ENCODE peak calls at places on chromosomes 2 and 18, in eight cellular contexts. Z is HCT116, N is GM23338, A is HL-60, H is transverse colon, V is stomach, T is sigmoid colon, D is spleen. J is an unnamed sample.

GRCh38 chr18:58639751-58640427 is 11.0 kb upstream of the ALPK2 start:
- DNase-seq in Z (no peak), N (peak; percentile 68), A (no peak), H (no peak), V (no peak), T (no peak), D (no peak), J (no peak)

GRCh38 chr2:48483506-48483905 is 46.4 kb upstream of the STON1 start:
- DNase-seq in Z (no peak), N (no peak), A (no peak), H (no peak), V (no peak), T (peak; percentile 83), D (no peak), J (no peak)

GRCh38 chr2:144370937-144371584 is 148.9 kb downstream of the ZEB2 start:
- DNase-seq in Z (no peak), N (no peak), A (no peak), H (no peak), V (no peak), T (no peak), D (no peak), J (no peak)

GRCh38 chr2:147223119-147223518 is 621.7 kb upstream of the ACVR2A start:
- DNase-seq in Z (no peak), N (no peak), A (no peak), H (no peak), V (no peak), T (no peak), D (no peak), J (no peak)

GRCh38 chr18:78774741-78775141 is 204.9 kb upstream of the SALL3 start:
- DNase-seq in Z (no peak), N (no peak), A (no peak), H (no peak), V (peak; percentile 22), T (no peak), D (no peak), J (no peak)

GRCh38 chr18:37272841-37273240 is 292.8 kb downstream of the CELF4 start:
- DNase-seq in Z (no peak), N (no peak), A (no peak), H (no peak), V (no peak), T (no peak), D (no peak), J (no peak)

GRCh38 chr2:223222397-223222796 is 170.4 kb downstream of the KCNE4 start:
- DNase-seq in Z (no peak), N (no peak), A (no peak), H (no peak), V (no peak), T (no peak), D (no peak), J (no peak)

GRCh38 chr2:38376346-38376682 is 759 bp downstream of the ATL2 start:
- DNase-seq in Z (peak; percentile 53), N (no peak), A (peak; percentile 72), H (peak; percentile 63), V (peak; percentile 49), T (no peak), D (no peak), J (peak; percentile 43)

GRCh38 chr2:45804990-45805755 is 153.7 kb downstream of the PRKCE start:
- DNase-seq in Z (no peak), N (no peak), A (no peak), H (no peak), V (no peak), T (peak; percentile 9), D (no peak), J (no peak)

GRCh38 chr2:146982393-146982846 is 862.4 kb upstream of the ACVR2A start:
- DNase-seq in Z (no peak), N (no peak), A (no peak), H (peak; percentile 11), V (peak; percentile 25), T (peak; percentile 82), D (no peak), J (no peak)

GRCh38 chr2:2321250-2321545 is 9.9 kb downstream of the MYT1L start:
- DNase-seq in Z (no peak), N (no peak), A (no peak), H (no peak), V (no peak), T (no peak), D (no peak), J (no peak)

GRCh38 chr2:169254774-169255173 is 107.6 kb downstream of the LRP2 start:
- DNase-seq in Z (no peak), N (no peak), A (no peak), H (no peak), V (no peak), T (no peak), D (no peak), J (no peak)

GRCh38 chr2:132670961-132671781 is 1.2 kb upstream of the LYPD1 start:
- DNase-seq in Z (peak; percentile 27), N (peak; percentile 77), A (no peak), H (no peak), V (no peak), T (no peak), D (no peak), J (no peak)

GRCh38 chr2:15364561-15364960 is 196.6 kb downstream of the NBAS start:
- DNase-seq in Z (no peak), N (no peak), A (no peak), H (no peak), V (no peak), T (no peak), D (no peak), J (no peak)

GRCh38 chr2:10072656-10073480 is 7.3 kb downstream of the CYS1 start:
- DNase-seq in Z (peak; percentile 69), N (peak; percentile 91), A (peak; percentile 86), H (peak; percentile 83), V (peak; percentile 86), T (peak; percentile 94), D (peak; percentile 90), J (peak; percentile 72)

GRCh38 chr2:156190532-156190931 is 142.0 kb downstream of the NR4A2 start:
- DNase-seq in Z (no peak), N (no peak), A (no peak), H (peak; percentile 16), V (no peak), T (no peak), D (no peak), J (no peak)

GRCh38 chr2:181140414-181140813 is 160.0 kb downstream of the UBE2E3 start:
- DNase-seq in Z (no peak), N (no peak), A (no peak), H (no peak), V (no peak), T (no peak), D (no peak), J (no peak)

GRCh38 chr2:110157153-110157793 is 41.7 kb upstream of the MALL start:
- DNase-seq in Z (peak; percentile 66), N (peak; percentile 55), A (no peak), H (peak; percentile 27), V (no peak), T (no peak), D (no peak), J (peak; percentile 66)

GRCh38 chr2:206983156-206983875 is 44.0 kb downstream of the CPO start:
- DNase-seq in Z (no peak), N (no peak), A (no peak), H (no peak), V (no peak), T (no peak), D (no peak), J (no peak)

DNA sequence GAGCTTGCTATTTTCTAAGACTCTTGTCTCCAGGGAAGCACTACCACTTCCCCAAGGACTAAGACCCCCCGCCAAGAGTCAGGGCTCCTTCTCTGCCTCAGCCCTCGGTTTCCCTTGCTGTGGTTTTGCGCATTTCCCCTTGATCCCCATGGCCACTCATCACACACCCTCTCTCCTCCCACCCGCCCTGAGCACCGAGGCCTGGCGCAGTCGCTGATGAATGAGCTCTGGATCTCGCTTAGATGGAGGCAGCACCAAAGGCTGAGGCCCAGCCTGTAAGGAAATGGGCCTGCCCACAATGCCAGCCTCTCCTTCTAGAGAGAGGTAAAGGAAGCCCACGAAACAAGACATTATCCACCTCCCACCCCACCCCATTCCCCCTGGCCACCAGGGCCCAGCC is 96.9 kb downstream of the TNS1 start:
- DNase-seq in Z (no peak), N (no peak), A (no peak), H (no peak), V (no peak), T (no peak), D (no peak), J (no peak)
- H3K4me3 ChIP-seq in Z (no peak overlapping the region), N (no peak overlapping the region), A (no peak overlapping the region), H (no peak overlapping the region), V (no peak overlapping the region), T (no peak overlapping the region), D (no peak overlapping the region), J (no peak overlapping the region)

DNA sequence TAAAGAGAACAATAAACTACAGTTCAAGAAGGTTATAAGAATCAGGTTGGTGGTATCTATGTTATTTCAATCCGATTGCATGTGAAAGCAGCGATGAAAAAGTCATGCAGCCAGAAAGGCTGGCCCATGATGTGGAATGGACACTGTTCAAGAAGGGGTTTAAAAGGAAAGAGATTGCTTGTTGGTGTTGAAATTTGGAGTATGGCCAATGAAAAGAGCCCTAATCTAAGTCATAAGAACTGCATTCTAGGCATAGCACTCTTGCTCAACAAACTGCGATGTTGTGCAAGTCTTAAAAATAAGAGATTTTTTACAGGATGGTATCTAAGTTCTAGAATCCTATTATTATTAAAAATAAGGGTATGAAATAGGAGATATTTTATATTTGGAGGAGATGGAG is 61.3 kb downstream of the EFEMP1 start:
- DNase-seq in Z (no peak), N (no peak), A (no peak), H (no peak), V (no peak), T (peak; percentile 66), D (no peak), J (no peak)
- TF ChIP-seq POLR2AphosphoS5 in Z (no peak), N (no peak), A (no peak), H (no peak), V (peak; percentile 19), T (peak; percentile 4), D (no peak), J (no peak)

DNA sequence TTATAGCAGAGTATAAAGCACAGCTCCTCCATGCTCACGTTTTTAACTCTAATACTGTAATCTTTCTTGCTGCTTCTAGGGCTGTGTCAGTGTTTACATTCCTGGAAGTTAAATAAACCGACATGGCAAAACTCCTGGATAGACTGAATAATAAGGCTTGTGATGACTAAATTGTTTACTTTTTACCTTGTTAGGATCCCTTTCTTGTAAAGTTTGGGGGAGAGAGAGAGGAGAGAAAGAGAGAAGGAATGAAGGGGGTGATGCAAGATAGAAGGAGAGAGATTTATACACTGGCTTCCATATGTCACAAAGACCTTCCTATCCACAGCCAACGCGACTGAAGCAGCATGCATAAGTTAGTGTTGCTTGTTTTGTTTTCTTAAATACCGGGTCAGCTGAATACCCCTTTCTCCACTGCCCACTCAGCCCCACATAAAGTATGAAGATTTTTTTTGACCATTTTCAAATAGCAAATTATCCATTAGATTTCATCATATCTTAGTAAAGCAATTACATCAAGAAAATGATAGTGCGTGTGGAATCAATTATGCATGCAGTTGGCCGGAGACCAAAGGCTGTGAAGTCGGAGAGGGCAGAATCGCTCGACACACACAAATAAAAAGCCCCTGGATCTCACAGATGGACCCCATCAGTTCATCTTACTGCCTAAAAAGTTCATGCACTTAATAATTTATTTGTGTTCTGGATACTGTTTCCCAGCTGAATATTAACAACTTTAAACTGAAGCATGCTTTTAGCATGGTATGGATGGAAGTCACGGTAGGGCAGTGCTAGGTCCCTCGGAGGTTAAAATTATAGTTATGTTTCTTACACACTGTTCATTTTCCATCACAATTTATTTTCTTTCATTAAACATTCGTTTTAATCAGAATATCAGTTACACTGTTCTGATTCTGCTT is 20.1 kb downstream of the BCL11A start:
- DNase-seq in Z (no peak), N (no peak), A (no peak), H (no peak), V (no peak), T (no peak), D (no peak), J (no peak)
- H3K4me3 ChIP-seq in Z (no peak overlapping the region), N (no peak overlapping the region), A (no peak overlapping the region), H (no peak overlapping the region), V (no peak overlapping the region), T (no peak overlapping the region), D (no peak overlapping the region), J (no peak overlapping the region)

GRCh38 chr2:133817680-133818566 is 249.7 kb upstream of the NCKAP5 start:
- DNase-seq in Z (peak; percentile 85), N (no peak), A (no peak), H (no peak), V (no peak), T (no peak), D (no peak), J (peak; percentile 58)
- TF ChIP-seq POLR2AphosphoS5 in Z (peak; percentile 15), N (no peak), A (no peak), H (no peak), V (peak; percentile 8), T (no peak), D (no peak), J (no peak)